ENCODE peak calls at places on chromosomes 6 and 20, in six cellular contexts. M, E, N, B, F and T are unnamed samples.
A peak's percentile ranks its signal among the peaks of the same experiment; 100 is the strongest.

GRCh38 chr20:21266191-21266536 is 37.0 kb upstream of the XRN2 start:
- DNase-seq in M (no peak), F (no peak), B (no peak), N (no peak), E (no peak), T (no peak)

GRCh38 chr20:24971702-24972101 is 20.8 kb downstream of the APMAP start:
- DNase-seq in F (no peak), E (no peak), M (no peak), B (no peak), N (peak; percentile 33), T (no peak)

GRCh38 chr20:44990425-44990824 is 24.1 kb downstream of the STK4 start:
- DNase-seq in E (peak; percentile 40), N (no peak), B (no peak), M (peak; percentile 5), F (no peak), T (peak; percentile 17)

GRCh38 chr20:58389324-58389967 is 417 bp downstream of the VAPB start:
- DNase-seq in N (no peak), E (no peak), F (no peak), M (peak; percentile 24), B (no peak), T (peak; percentile 34)

GRCh38 chr6:56860466-56860865 is 94.4 kb upstream of the BEND6 start:
- DNase-seq in M (peak; percentile 40), F (no peak), E (peak; percentile 54), B (no peak), N (no peak), T (peak; percentile 44)

GRCh38 chr20:43665466-43666176 is 1.3 kb upstream of the MYBL2 start:
- DNase-seq in F (no peak), N (no peak), B (no peak), M (no peak), E (no peak), T (no peak)

GRCh38 chr20:10040070-10040970 is 5.5 kb downstream of the ANKEF1 start:
- DNase-seq in F (no peak), M (peak; percentile 79), E (peak; percentile 40), B (no peak), N (no peak), T (peak; percentile 47)

GRCh38 chr6:6315660-6316059 is 4.8 kb downstream of the F13A1 start:
- DNase-seq in F (no peak), B (no peak), N (no peak), E (peak; percentile 42), M (peak; percentile 43), T (peak; percentile 44)

GRCh38 chr20:32972181-32973076 is 31.8 kb downstream of the SUN5 start:
- DNase-seq in M (no peak), N (peak; percentile 67), E (no peak), F (no peak), B (no peak), T (no peak)

GRCh38 chr20:14566505-14566904 is 229.1 kb upstream of the FLRT3 start:
- DNase-seq in E (peak; percentile 92), F (no peak), N (no peak), M (no peak), B (no peak), T (peak; percentile 13)

GRCh38 chr6:654136-654535 is 2.8 kb downstream of the HUS1B start:
- DNase-seq in N (no peak), E (peak; percentile 53), M (no peak), F (no peak), B (no peak), T (peak; percentile 21)

GRCh38 chr6:30821862-30822784 is 62.2 kb upstream of the DDR1 start:
- DNase-seq in M (no peak), N (no peak), F (no peak), B (no peak), E (peak; percentile 65), T (peak; percentile 70)

GRCh38 chr6:113049190-113049589 is 702.1 kb downstream of the RFPL4B start:
- DNase-seq in N (no peak), B (no peak), E (no peak), F (no peak), M (no peak), T (peak; percentile 25)

GRCh38 chr6:129186988-129187387 is 304.1 kb downstream of the LAMA2 start:
- DNase-seq in N (no peak), B (no peak), M (peak; percentile 80), E (peak; percentile 89), F (no peak), T (peak; percentile 84)

GRCh38 chr6:159197251-159197650 is 28.1 kb downstream of the FNDC1 start:
- DNase-seq in F (no peak), B (no peak), E (no peak), M (no peak), N (no peak), T (no peak)

GRCh38 chr6:113649276-113649675 is 207.9 kb upstream of the MARCKS start:
- DNase-seq in M (no peak), N (no peak), E (peak; percentile 27), F (no peak), B (no peak), T (peak; percentile 74)

GRCh38 chr6:130743175-130743574 is 84.0 kb upstream of the SMLR1 start:
- DNase-seq in F (no peak), M (no peak), E (no peak), B (no peak), N (no peak), T (no peak)

GRCh38 chr6:27630727-27631613 is 158.1 kb upstream of the ZNF184 start:
- DNase-seq in B (no peak), M (peak; percentile 58), E (peak; percentile 45), F (no peak), N (no peak), T (peak; percentile 57)

GRCh38 chr20:39888310-39888709 is 800.7 kb downstream of the MAFB start:
- DNase-seq in B (no peak), N (no peak), F (no peak), E (no peak), M (no peak), T (no peak)

GRCh38 chr6:138945354-138945753 is 42.7 kb downstream of the REPS1 start:
- DNase-seq in M (no peak), N (no peak), B (no peak), E (no peak), F (no peak), T (no peak)

GRCh38 chr20:62405981-62406513 is 1.0 kb downstream of the CABLES2 start:
- DNase-seq in E (no peak), B (no peak), F (no peak), M (no peak), N (no peak), T (no peak)
- H3K4me3 ChIP-seq in E (peak overlapping the region; percentile 75), B (peak overlapping the region; percentile 83), F (peak overlapping the region; percentile 70), M (peak overlapping the region; percentile 53), N (peak overlapping the region; percentile 92), T (peak overlapping the region; percentile 60)

DNA sequence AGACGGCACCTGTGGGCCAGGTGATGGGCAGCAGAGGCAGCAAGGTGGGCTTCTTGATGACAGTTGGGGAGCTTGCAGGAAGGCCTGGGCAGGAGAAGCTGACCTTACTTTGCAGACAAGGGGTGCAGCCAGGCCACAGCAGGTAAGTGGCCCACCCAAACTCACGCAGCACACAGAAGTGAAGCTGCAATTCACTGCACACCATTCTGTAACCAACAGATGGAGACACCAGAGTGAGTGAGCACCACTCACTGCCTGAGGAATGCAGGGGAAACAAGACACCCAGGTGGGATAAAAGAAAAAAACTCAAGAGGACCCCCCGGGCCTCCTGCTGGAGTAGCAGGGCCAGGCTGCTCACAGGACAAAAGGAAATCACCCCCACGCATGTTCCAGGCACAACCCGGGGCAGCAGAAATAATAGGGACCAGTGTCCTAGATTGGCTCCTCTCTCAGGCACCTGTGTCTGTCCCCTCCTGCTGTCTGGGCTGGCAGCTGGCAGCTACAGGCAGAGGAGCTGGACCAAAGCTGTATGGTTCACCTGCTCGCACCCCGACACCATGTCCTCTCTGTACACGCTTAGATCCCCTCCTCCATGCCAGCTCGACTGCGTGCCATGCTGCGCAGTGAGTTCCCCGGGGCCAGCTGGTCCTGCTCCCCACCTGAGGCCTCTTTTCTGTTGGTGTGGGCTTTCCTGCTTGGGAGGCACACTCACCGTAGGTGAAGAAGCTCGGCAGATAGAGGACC is 4.9 kb downstream of the MTCH1 start:
- DNase-seq in F (no peak), M (no peak), E (no peak), B (no peak), N (no peak), T (no peak)
- TF ChIP-seq CTCF in F (no peak), M (peak; percentile 20), E (peak; percentile 10), B (no peak), N (no peak), T (no peak)

GRCh38 chr6:8539446-8539845 is 104.1 kb upstream of the SLC35B3 start:
- DNase-seq in E (peak; percentile 3), N (no peak), B (no peak), M (peak; percentile 25), F (no peak), T (peak; percentile 15)

GRCh38 chr6:8536122-8536521 is 100.8 kb upstream of the SLC35B3 start:
- DNase-seq in N (no peak), B (no peak), E (no peak), F (no peak), M (no peak), T (no peak)

GRCh38 chr6:8530775-8531435 is 95.6 kb upstream of the SLC35B3 start:
- DNase-seq in M (no peak), F (no peak), N (no peak), E (peak; percentile 0), B (no peak), T (peak; percentile 4)

DNA sequence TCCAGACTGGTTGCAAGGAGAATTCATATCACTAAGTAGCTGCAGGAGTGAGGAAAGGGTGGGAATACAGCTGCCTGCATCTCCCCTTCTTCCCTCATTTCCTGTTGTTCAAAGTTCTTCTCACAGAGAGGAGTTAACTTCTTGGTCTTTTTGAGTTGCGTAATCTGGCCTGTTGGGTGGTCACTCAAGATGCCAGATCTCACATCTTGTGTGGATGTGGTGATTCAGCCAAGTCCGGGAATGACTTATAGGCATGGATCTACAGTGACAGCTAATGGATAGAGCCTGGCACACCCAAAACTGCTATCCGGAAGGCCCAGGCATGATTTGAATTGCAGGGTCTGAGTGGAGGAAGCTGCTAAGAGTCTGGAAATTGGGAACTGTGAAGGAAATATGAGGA is 100.2 kb upstream of the SLC35B3 start:
- DNase-seq in F (no peak), M (no peak), B (no peak), N (no peak), E (no peak), T (peak; percentile 8)
- H3K4me3 ChIP-seq in F (no peak overlapping the region), M (no peak overlapping the region), B (no peak overlapping the region), N (no peak overlapping the region), E (no peak overlapping the region), T (no peak overlapping the region)

GRCh38 chr6:170250981-170251775 is 39.7 kb downstream of the DLL1 start:
- DNase-seq in F (no peak), E (no peak), B (no peak), M (no peak), N (no peak), T (no peak)

GRCh38 chr6:170248861-170249600 is 41.8 kb downstream of the DLL1 start:
- DNase-seq in E (no peak), N (no peak), M (no peak), F (no peak), B (no peak), T (no peak)

GRCh38 chr6:170248111-170248805 is 42.6 kb downstream of the DLL1 start:
- DNase-seq in N (no peak), M (no peak), F (no peak), E (no peak), B (no peak), T (no peak)

GRCh38 chr6:170250451-170250850 is 40.4 kb downstream of the DLL1 start:
- DNase-seq in F (no peak), N (no peak), M (no peak), E (no peak), B (no peak), T (no peak)

DNA sequence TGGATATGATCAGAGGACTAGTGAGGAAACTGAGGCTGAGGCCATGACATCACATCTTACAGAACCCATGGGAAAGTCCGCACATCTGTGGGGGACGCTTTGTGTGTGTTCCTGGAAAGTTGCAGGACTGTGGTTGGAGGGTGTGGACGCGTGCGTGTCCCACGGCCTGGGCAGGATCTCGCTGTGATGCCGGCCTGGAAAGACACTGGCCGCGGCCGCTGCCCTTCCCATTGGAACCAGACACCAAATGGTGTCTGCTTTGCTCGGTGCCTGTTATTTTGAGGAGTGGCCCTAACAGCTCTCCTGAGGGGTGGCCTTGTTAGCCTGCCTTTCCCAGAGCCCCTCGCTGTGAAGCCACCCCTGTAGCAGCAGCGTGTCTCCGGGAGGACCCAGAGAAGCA is 41.1 kb downstream of the DLL1 start:
- DNase-seq in B (no peak), F (no peak), M (no peak), N (no peak), E (no peak), T (no peak)
- TF ChIP-seq CTCF in B (no peak), F (no peak), M (no peak), N (no peak), E (no peak), T (no peak)